ENCODE peak calls at places on chromosomes 4 and X, in six cellular contexts. D, U, C, L, Y and N are unnamed samples.

GRCh38 chrX:30196322-30196721 is 19.0 kb upstream of the MAGEB2 start:
- DNase-seq in C (no peak), L (no peak), U (no peak), D (no peak), Y (no peak), N (no peak)

GRCh38 chr4:126784966-126785580 is 847.7 kb upstream of the INTU start:
- DNase-seq in L (no peak), Y (no peak), U (no peak), C (no peak), D (no peak), N (no peak)

GRCh38 chr4:182492456-182492855 is 249.3 kb downstream of the TENM3 start:
- DNase-seq in U (no peak), C (no peak), D (no peak), Y (no peak), L (no peak), N (no peak)

GRCh38 chrX:82141942-82142341 is 940.0 kb downstream of the SH3BGRL start:
- DNase-seq in Y (no peak), U (no peak), L (no peak), D (no peak), C (no peak), N (peak)

GRCh38 chr4:184316821-184317220 is 99.1 kb upstream of the ENPP6 start:
- DNase-seq in Y (no peak), U (no peak), C (no peak), L (no peak), D (no peak), N (no peak)

GRCh38 chr4:37324526-37324925 is 80.0 kb downstream of the NWD2 start:
- DNase-seq in U (no peak), C (no peak), L (no peak), Y (no peak), D (no peak), N (no peak)

GRCh38 chr4:4494882-4495281 is 47.0 kb downstream of the STX18 start:
- DNase-seq in L (no peak), Y (no peak), D (no peak), C (no peak), U (no peak), N (no peak)

GRCh38 chr4:25180524-25181131 is 20.4 kb upstream of the SEPSECS start:
- DNase-seq in U (peak), L (peak), D (peak), C (no peak), Y (peak), N (peak)

GRCh38 chr4:91064157-91064853 is 937.1 kb downstream of the CCSER1 start:
- DNase-seq in D (peak), U (no peak), Y (no peak), L (no peak), C (peak), N (no peak)

GRCh38 chr4:41369680-41370079 is 113.0 kb downstream of the UCHL1 start:
- DNase-seq in C (peak), D (no peak), Y (no peak), L (no peak), U (no peak), N (no peak)

GRCh38 chrX:131187234-131187633 is 101.9 kb downstream of the IGSF1 start:
- DNase-seq in D (no peak), U (no peak), L (no peak), Y (no peak), C (no peak), N (no peak)